ENCODE peak calls at places on chromosomes 2 and 18, in four cellular contexts. R is K562, A is HepG2, Q is H1. W is an unnamed sample.

GRCh38 chr2:61962095-61962984 is 56.9 kb downstream of the COMMD1 start:
- DNase-seq in R (no peak), A (no peak), Q (no peak), W (no peak)

GRCh38 chr2:240590681-240591111 is 4.2 kb downstream of the CAPN10 start:
- DNase-seq in R (no peak), A (no peak), Q (no peak), W (no peak)

GRCh38 chr2:190837991-190838390 is 42.6 kb upstream of the GLS start:
- DNase-seq in R (no peak), A (no peak), Q (no peak), W (no peak)

GRCh38 chr2:191638079-191638801 is 39.7 kb upstream of the NABP1 start:
- DNase-seq in R (peak; percentile 53), A (peak; percentile 68), Q (no peak), W (no peak)

GRCh38 chr2:69053416-69053965 is 40.5 kb downstream of the ANTXR1 start:
- DNase-seq in R (no peak), A (no peak), Q (no peak), W (no peak)

GRCh38 chr2:208584387-208584965 is 177.9 kb downstream of the PTH2R start:
- DNase-seq in R (no peak), A (no peak), Q (no peak), W (no peak)

GRCh38 chr2:186853871-186854435 is 5.0 kb upstream of the ZSWIM2 start:
- DNase-seq in R (no peak), A (no peak), Q (no peak), W (no peak)

GRCh38 chr2:154189963-154190362 is 318.2 kb downstream of the GALNT13 start:
- DNase-seq in R (no peak), A (no peak), Q (no peak), W (no peak)

GRCh38 chr2:127655209-127656073 is 9.5 kb downstream of the GPR17 start:
- DNase-seq in R (no peak), A (no peak), Q (no peak), W (no peak)

GRCh38 chr2:6470518-6470917 is 395.2 kb downstream of the CMPK2 start:
- DNase-seq in R (no peak), A (no peak), Q (no peak), W (no peak)

GRCh38 chr18:34117319-34117718 is 107.4 kb downstream of the NOL4 start:
- DNase-seq in R (no peak), A (no peak), Q (no peak), W (no peak)

GRCh38 chr2:96817882-96818281 is 1.8 kb downstream of the CNNM3 start:
- DNase-seq in R (peak; percentile 26), A (no peak), Q (no peak), W (no peak)

GRCh38 chr2:115122701-115123100 is 680.3 kb downstream of the DPP10 start:
- DNase-seq in R (no peak), A (no peak), Q (no peak), W (no peak)

GRCh38 chr2:150141241-150142001 is 346.0 kb downstream of the RND3 start:
- DNase-seq in R (no peak), A (no peak), Q (no peak), W (no peak)

GRCh38 chr18:40874233-40874632 is 1080.8 kb upstream of the PIK3C3 start:
- DNase-seq in R (no peak), A (no peak), Q (no peak), W (no peak)

GRCh38 chr2:102795641-102796040 is 33.8 kb downstream of the TMEM182 start:
- DNase-seq in R (no peak), A (no peak), Q (no peak), W (no peak)

GRCh38 chr2:217735899-217736298 is 266.9 kb downstream of the TNS1 start:
- DNase-seq in R (no peak), A (no peak), Q (no peak), W (no peak)

GRCh38 chr2:120612931-120613330 is 122.7 kb upstream of the GLI2 start:
- DNase-seq in R (no peak), A (no peak), Q (no peak), W (no peak)

GRCh38 chr2:239375278-239376061 is 25.4 kb downstream of the HDAC4 start:
- DNase-seq in R (no peak), A (no peak), Q (peak; percentile 48), W (no peak)

GRCh38 chr18:36692909-36693308 is 135.9 kb downstream of the TPGS2 start:
- DNase-seq in R (no peak), A (no peak), Q (no peak), W (no peak)

GRCh38 chr2:169232551-169233154 is 129.7 kb downstream of the LRP2 start:
- DNase-seq in R (no peak), A (no peak), Q (no peak), W (no peak)

GRCh38 chr2:144922519-144922918 is 402.6 kb upstream of the ZEB2 start:
- DNase-seq in R (no peak), A (no peak), Q (no peak), W (no peak)

GRCh38 chr2:240232961-240233890 is 92.8 kb upstream of the OTOS start:
- DNase-seq in R (peak; percentile 95), A (peak; percentile 68), Q (peak; percentile 97), W (peak; percentile 97)

GRCh38 chr18:23977709-23978483 is 36.7 kb upstream of the TTC39C start:
- DNase-seq in R (no peak), A (no peak), Q (no peak), W (no peak)

GRCh38 chr2:132884692-132885091 is 214.7 kb upstream of the LYPD1 start:
- DNase-seq in R (no peak), A (no peak), Q (no peak), W (no peak)

GRCh38 chr2:18762667-18763066 is 173.3 kb upstream of the NT5C1B start:
- DNase-seq in R (no peak), A (peak; percentile 7), Q (no peak), W (no peak)

GRCh38 chr18:9629709-9630108 is 15.3 kb upstream of the PPP4R1 start:
- DNase-seq in R (no peak), A (no peak), Q (no peak), W (no peak)

GRCh38 chr18:12744103-12744502 is 41.3 kb downstream of the PSMG2 start:
- DNase-seq in R (peak; percentile 45), A (peak; percentile 64), Q (no peak), W (no peak)

GRCh38 chr18:36301884-36302283 is 4.4 kb downstream of the FHOD3 start:
- DNase-seq in R (no peak), A (no peak), Q (no peak), W (no peak)

GRCh38 chr18:31424383-31424988 is 23.1 kb upstream of the DSG3 start:
- DNase-seq in R (peak; percentile 40), A (peak; percentile 10), Q (peak; percentile 76), W (peak; percentile 72)

GRCh38 chr2:224444011-224444410 is 42.1 kb upstream of the FAM124B start:
- DNase-seq in R (no peak), A (no peak), Q (no peak), W (no peak)

GRCh38 chr2:224444783-224445182 is 42.9 kb upstream of the FAM124B start:
- DNase-seq in R (no peak), A (no peak), Q (no peak), W (no peak)

GRCh38 chr2:224453892-224454291 is 52.0 kb upstream of the FAM124B start:
- DNase-seq in R (no peak), A (no peak), Q (no peak), W (no peak)

GRCh38 chr2:224448236-224448635 is 46.3 kb upstream of the FAM124B start:
- DNase-seq in R (no peak), A (no peak), Q (no peak), W (no peak)

GRCh38 chr2:224449212-224450147 is 47.6 kb upstream of the FAM124B start:
- DNase-seq in R (peak; percentile 22), A (peak; percentile 44), Q (no peak), W (no peak)
- TF ChIP-seq JUN in R (no peak), A (no peak), Q (no peak), W (no peak)

DNA sequence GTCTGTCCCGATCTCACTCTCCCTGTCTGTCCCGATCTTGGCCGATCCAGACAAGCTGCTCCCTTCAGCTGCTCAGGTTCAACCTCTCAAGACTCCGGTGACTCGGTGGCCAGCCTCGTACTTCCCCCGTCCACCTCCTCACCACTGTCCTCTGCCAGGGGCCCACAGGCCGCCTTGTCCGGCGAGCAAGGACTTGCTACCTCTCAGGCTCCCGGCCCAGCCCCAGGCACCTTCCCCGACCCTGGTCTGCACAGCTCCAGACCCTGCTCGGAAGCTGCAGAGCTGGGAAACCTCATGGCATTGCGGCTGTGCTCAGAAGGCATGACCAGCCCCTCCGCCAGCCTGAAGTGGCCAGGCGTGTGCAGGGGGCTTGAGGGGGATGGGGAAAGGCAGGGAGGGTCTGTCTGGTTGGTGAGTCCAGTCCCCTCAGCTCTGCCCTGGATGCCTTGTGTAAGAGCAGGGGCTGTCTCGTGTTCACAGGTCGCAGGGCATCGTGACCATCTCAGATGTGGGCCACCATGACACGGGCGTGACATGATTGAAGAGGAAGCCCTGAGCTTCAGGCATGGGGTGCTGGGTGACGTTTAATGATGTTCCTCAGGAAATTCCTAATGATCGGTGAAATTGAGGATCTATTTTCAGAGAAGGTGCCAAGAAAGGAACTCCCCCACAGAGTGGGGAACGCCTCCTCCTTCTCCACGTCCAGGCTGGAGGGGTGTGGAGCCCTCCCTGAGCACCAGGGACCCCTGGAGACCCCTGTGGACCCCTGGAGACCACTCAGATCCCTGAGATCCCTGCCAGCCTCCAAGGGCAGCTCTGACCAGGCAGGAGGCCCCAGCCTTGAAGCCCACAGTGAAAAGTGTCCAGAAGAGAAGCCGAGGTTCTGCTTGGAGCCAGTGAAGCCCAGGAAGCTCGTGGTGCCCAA is 121.1 kb upstream of the CTDP1 start:
- DNase-seq in R (no peak), A (no peak), Q (no peak), W (no peak)
- TF ChIP-seq ATF3 in R (no peak), A (no peak), Q (no peak), W (no peak)

GRCh38 chr2:104836253-104836652 is 17.7 kb upstream of the POU3F3 start:
- DNase-seq in R (no peak), A (no peak), Q (no peak), W (no peak)
- TF ChIP-seq MAX in R (no peak), A (no peak), Q (no peak), W (no peak)

GRCh38 chr2:157837851-157838441 is 38.2 kb downstream of the ACVR1 start:
- DNase-seq in R (peak; percentile 28), A (peak; percentile 66), Q (no peak), W (no peak)

GRCh38 chr2:157839822-157840221 is 36.3 kb downstream of the ACVR1 start:
- DNase-seq in R (peak; percentile 61), A (no peak), Q (no peak), W (no peak)

GRCh38 chr2:157840568-157841156 is 35.5 kb downstream of the ACVR1 start:
- DNase-seq in R (no peak), A (peak; percentile 79), Q (no peak), W (peak; percentile 16)

GRCh38 chr2:157839162-157839801 is 36.8 kb downstream of the ACVR1 start:
- DNase-seq in R (peak; percentile 65), A (peak; percentile 70), Q (peak; percentile 63), W (peak; percentile 77)

GRCh38 chr2:157838442-157839161 is 37.5 kb downstream of the ACVR1 start:
- DNase-seq in R (peak; percentile 87), A (peak; percentile 88), Q (no peak), W (no peak)
- TF ChIP-seq JUN in R (peak; percentile 97), A (peak; percentile 89), Q (no peak), W (no peak)

DNA sequence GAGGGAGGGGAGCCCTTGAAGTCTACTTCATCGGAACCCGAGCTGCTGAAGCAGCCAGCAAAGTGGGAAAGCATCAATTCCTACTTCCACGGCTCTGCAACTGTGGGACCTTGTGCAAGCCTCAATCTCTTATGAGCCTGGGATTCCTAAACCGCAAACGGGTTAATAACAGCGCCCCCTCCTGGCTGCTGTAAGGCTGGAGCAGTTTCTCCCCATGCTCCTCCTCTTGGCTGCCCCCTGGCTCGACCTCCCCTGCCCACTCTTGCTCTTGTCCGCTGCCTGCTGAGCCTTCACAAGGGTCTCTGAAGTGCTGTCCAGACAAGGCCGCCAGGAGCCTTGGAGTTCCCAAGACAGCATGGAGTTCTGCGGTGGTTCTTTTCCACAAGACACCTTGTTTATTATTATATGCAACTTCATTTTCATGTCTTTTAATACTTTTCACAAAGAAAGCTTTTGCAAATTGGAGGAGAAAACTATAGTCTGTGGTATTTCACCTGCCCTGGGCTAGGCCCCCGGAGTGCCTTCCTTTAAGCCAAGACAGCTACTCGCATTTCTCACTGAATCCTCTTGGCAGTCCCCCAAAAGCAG is 157.2 kb downstream of the DDX1 start:
- DNase-seq in R (peak; percentile 79), A (peak; percentile 62), Q (peak; percentile 90), W (peak; percentile 86)
- TF ChIP-seq ATF3 in R (no peak), A (no peak), Q (no peak), W (no peak)

W was measured in WTC11.